ENCODE peak calls at places on chromosomes 11 and 22, in nine cellular contexts. One of them, this sample, is unnamed.

GRCh38 chr22:35641494-35642120 is 6.6 kb upstream of the APOL6 start:
- DNase-seq in OCI-LY7: no peak
- DNase-seq in Caco-2: no peak
- DNase-seq in A673: no peak
- DNase-seq in heart right ventricle: no peak
- DNase-seq in HepG2: no peak
- DNase-seq in lung: no peak
- DNase-seq in tibial nerve: no peak
- DNase-seq in mucosa of descending colon: no peak
- DNase-seq in this sample: no peak

GRCh38 chr11:92424281-92424680 is 199.7 kb downstream of the FAT3 start:
- DNase-seq in tibial nerve: no peak
- DNase-seq in OCI-LY7: no peak
- DNase-seq in Caco-2: no peak
- DNase-seq in heart right ventricle: no peak
- DNase-seq in HepG2: no peak
- DNase-seq in lung: no peak
- DNase-seq in A673: no peak
- DNase-seq in mucosa of descending colon: no peak
- DNase-seq in this sample: no peak

GRCh38 chr11:107009190-107009589 is 9.1 kb downstream of the GUCY1A2 start:
- DNase-seq in Caco-2: no peak
- DNase-seq in mucosa of descending colon: no peak
- DNase-seq in HepG2: no peak
- DNase-seq in heart right ventricle: no peak
- DNase-seq in lung: no peak
- DNase-seq in A673: no peak
- DNase-seq in OCI-LY7: no peak
- DNase-seq in tibial nerve: no peak
- DNase-seq in this sample: no peak

GRCh38 chr22:47592791-47593190 is 830.3 kb downstream of the TBC1D22A start:
- DNase-seq in heart right ventricle: no peak
- DNase-seq in tibial nerve: no peak
- DNase-seq in Caco-2: no peak
- DNase-seq in A673: no peak
- DNase-seq in OCI-LY7: no peak
- DNase-seq in HepG2: no peak
- DNase-seq in mucosa of descending colon: no peak
- DNase-seq in lung: no peak
- DNase-seq in this sample: no peak

GRCh38 chr11:113161671-113162589 is 152.5 kb upstream of the TTC12 start:
- DNase-seq in mucosa of descending colon: no peak
- DNase-seq in lung: no peak
- DNase-seq in Caco-2: no peak
- DNase-seq in A673: no peak
- DNase-seq in heart right ventricle: no peak
- DNase-seq in OCI-LY7: no peak
- DNase-seq in HepG2: no peak
- DNase-seq in tibial nerve: no peak
- DNase-seq in this sample: no peak

GRCh38 chr22:48781391-48781790 is 1046.3 kb downstream of the BRD1 start:
- DNase-seq in HepG2: no peak
- DNase-seq in heart right ventricle: no peak
- DNase-seq in mucosa of descending colon: no peak
- DNase-seq in OCI-LY7: no peak
- DNase-seq in lung: peak; percentile 25
- DNase-seq in Caco-2: no peak
- DNase-seq in A673: no peak
- DNase-seq in tibial nerve: peak; percentile 5
- DNase-seq in this sample: no peak

GRCh38 chr22:28594784-28595324 is 84.8 kb downstream of the TTC28 start:
- DNase-seq in heart right ventricle: no peak
- DNase-seq in lung: no peak
- DNase-seq in Caco-2: peak; percentile 44
- DNase-seq in A673: peak; percentile 86
- DNase-seq in mucosa of descending colon: no peak
- DNase-seq in tibial nerve: no peak
- DNase-seq in HepG2: peak; percentile 54
- DNase-seq in OCI-LY7: peak; percentile 62
- DNase-seq in this sample: no peak

GRCh38 chr22:48661984-48662383 is 1165.7 kb downstream of the BRD1 start:
- DNase-seq in OCI-LY7: no peak
- DNase-seq in HepG2: no peak
- DNase-seq in mucosa of descending colon: no peak
- DNase-seq in tibial nerve: no peak
- DNase-seq in Caco-2: no peak
- DNase-seq in lung: no peak
- DNase-seq in heart right ventricle: peak; percentile 5
- DNase-seq in A673: no peak
- DNase-seq in this sample: no peak

GRCh38 chr11:68471360-68472340 is 11.1 kb downstream of the PPP6R3 start:
- DNase-seq in tibial nerve: no peak
- DNase-seq in heart right ventricle: no peak
- DNase-seq in Caco-2: no peak
- DNase-seq in HepG2: no peak
- DNase-seq in lung: no peak
- DNase-seq in A673: no peak
- DNase-seq in OCI-LY7: no peak
- DNase-seq in mucosa of descending colon: no peak
- DNase-seq in this sample: no peak

GRCh38 chr11:73334244-73335203 is 26.4 kb downstream of the ARHGEF17 start:
- DNase-seq in OCI-LY7: peak; percentile 36
- DNase-seq in tibial nerve: peak; percentile 67
- DNase-seq in HepG2: peak; percentile 45
- DNase-seq in A673: peak; percentile 45
- DNase-seq in lung: peak; percentile 71
- DNase-seq in heart right ventricle: peak; percentile 87
- DNase-seq in mucosa of descending colon: peak; percentile 67
- DNase-seq in Caco-2: peak; percentile 46
- DNase-seq in this sample: no peak
- H3K4me3 ChIP-seq in OCI-LY7: no peak overlapping the region
- H3K4me3 ChIP-seq in tibial nerve: no peak overlapping the region
- H3K4me3 ChIP-seq in HepG2: no peak overlapping the region
- H3K4me3 ChIP-seq in A673: no peak overlapping the region
- H3K4me3 ChIP-seq in lung: no peak overlapping the region
- H3K4me3 ChIP-seq in heart right ventricle: peak overlapping the region; percentile 17
- H3K4me3 ChIP-seq in mucosa of descending colon: no peak overlapping the region
- H3K4me3 ChIP-seq in Caco-2: no peak overlapping the region
- H3K4me3 ChIP-seq in this sample: no peak overlapping the region

DNA sequence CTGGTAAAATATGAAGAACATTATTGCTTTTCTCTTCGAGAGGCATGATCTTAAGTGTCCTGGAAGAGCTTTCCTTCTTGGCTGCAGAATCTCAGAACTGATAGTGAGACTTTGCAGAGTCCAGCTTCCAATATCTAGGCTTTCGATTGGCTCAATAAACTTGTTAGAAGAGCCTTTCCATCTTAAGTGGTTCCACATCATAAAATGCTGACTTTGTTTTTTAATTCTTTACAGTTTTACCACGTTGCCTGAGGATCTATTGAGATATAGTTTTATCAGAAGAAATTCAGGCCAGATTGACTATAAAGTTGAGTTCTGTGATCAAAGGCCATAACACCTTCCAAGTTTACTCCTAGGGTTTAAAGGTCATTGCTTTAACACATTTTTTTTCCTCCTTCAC is 15.6 kb upstream of the DNAJB7 start:
- DNase-seq in A673: peak; percentile 21
- DNase-seq in lung: no peak
- DNase-seq in tibial nerve: no peak
- DNase-seq in Caco-2: no peak
- DNase-seq in HepG2: no peak
- DNase-seq in OCI-LY7: no peak
- DNase-seq in mucosa of descending colon: no peak
- DNase-seq in heart right ventricle: no peak
- DNase-seq in this sample: no peak
- TF ChIP-seq CTCF in A673: no peak
- TF ChIP-seq CTCF in lung: no peak
- TF ChIP-seq CTCF in tibial nerve: no peak
- TF ChIP-seq CTCF in Caco-2: no peak
- TF ChIP-seq CTCF in HepG2: no peak
- TF ChIP-seq CTCF in OCI-LY7: no peak
- TF ChIP-seq CTCF in mucosa of descending colon: no peak
- TF ChIP-seq CTCF in heart right ventricle: no peak
- TF ChIP-seq CTCF in this sample: no peak

GRCh38 chr11:6745465-6746015 is 26.2 kb downstream of the OR2AG2 start:
- DNase-seq in tibial nerve: no peak
- DNase-seq in A673: no peak
- DNase-seq in lung: no peak
- DNase-seq in OCI-LY7: no peak
- DNase-seq in mucosa of descending colon: no peak
- DNase-seq in HepG2: no peak
- DNase-seq in Caco-2: no peak
- DNase-seq in heart right ventricle: no peak
- DNase-seq in this sample: no peak

GRCh38 chr11:6745018-6745417 is 26.8 kb downstream of the OR2AG2 start:
- DNase-seq in mucosa of descending colon: no peak
- DNase-seq in heart right ventricle: no peak
- DNase-seq in HepG2: no peak
- DNase-seq in lung: no peak
- DNase-seq in Caco-2: no peak
- DNase-seq in A673: no peak
- DNase-seq in OCI-LY7: no peak
- DNase-seq in tibial nerve: no peak
- DNase-seq in this sample: no peak

GRCh38 chr11:6747097-6747662 is 24.6 kb downstream of the OR2AG2 start:
- DNase-seq in OCI-LY7: no peak
- DNase-seq in heart right ventricle: no peak
- DNase-seq in tibial nerve: no peak
- DNase-seq in lung: no peak
- DNase-seq in Caco-2: no peak
- DNase-seq in mucosa of descending colon: no peak
- DNase-seq in A673: no peak
- DNase-seq in HepG2: no peak
- DNase-seq in this sample: no peak

GRCh38 chr11:6746626-6747025 is 25.1 kb downstream of the OR2AG2 start:
- DNase-seq in mucosa of descending colon: no peak
- DNase-seq in lung: no peak
- DNase-seq in A673: no peak
- DNase-seq in Caco-2: no peak
- DNase-seq in HepG2: no peak
- DNase-seq in tibial nerve: no peak
- DNase-seq in OCI-LY7: no peak
- DNase-seq in heart right ventricle: no peak
- DNase-seq in this sample: no peak

DNA sequence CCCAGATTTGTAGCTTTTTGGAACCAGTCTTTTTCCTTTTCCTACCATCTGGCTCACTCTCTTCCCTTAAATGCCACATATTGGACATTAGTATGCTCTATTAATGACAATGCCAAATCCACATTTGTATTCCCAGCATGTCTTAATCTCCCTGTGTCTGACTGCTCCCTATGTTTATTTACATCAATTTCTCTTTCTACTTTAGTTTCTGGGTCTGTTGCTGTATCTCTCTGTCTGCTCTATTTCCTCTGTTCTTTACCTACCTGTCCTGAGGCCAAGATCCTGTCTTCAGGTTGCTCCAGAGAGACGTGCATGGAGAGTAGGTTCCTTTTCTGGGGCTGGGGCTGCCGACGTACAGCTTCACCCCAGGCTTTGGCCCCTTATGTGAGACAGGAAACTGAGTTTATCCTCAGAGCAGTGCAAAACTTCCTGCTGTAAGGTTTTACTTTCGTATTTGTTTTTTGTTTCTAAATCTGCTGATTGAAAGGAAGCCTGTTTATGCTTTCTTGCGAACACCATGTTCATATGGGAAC is 25.6 kb downstream of the OR2AG2 start:
- DNase-seq in tibial nerve: no peak
- DNase-seq in A673: no peak
- DNase-seq in lung: no peak
- DNase-seq in heart right ventricle: no peak
- DNase-seq in OCI-LY7: peak; percentile 73
- DNase-seq in mucosa of descending colon: peak; percentile 41
- DNase-seq in HepG2: no peak
- DNase-seq in Caco-2: no peak
- DNase-seq in this sample: no peak
- H3K4me3 ChIP-seq in tibial nerve: no peak overlapping the region
- H3K4me3 ChIP-seq in A673: no peak overlapping the region
- H3K4me3 ChIP-seq in lung: peak overlapping the region; percentile 49
- H3K4me3 ChIP-seq in heart right ventricle: peak overlapping the region; percentile 49
- H3K4me3 ChIP-seq in OCI-LY7: peak overlapping the region; percentile 57
- H3K4me3 ChIP-seq in mucosa of descending colon: no peak overlapping the region
- H3K4me3 ChIP-seq in HepG2: no peak overlapping the region
- H3K4me3 ChIP-seq in Caco-2: no peak overlapping the region
- H3K4me3 ChIP-seq in this sample: no peak overlapping the region

DNA sequence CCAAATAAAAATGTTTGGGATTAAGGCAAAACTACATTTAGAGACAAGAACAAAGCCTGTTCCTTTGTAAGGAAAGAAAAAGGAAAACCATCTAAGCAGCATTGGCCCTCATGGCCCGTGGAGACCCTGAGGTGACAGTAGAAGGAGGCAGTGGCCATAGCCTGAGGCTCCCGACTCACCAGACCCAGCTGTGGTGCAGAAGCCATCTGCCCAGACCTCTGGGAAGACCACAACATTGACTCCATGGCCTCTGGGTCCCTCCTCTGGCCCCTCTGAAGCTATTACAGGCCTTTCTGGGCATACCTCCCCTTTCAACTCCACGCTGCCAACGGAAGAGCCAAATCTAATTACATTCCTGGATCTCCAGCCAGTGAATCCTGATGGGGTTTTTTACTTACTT is 6.4 kb downstream of the PRAME start:
- DNase-seq in mucosa of descending colon: no peak
- DNase-seq in heart right ventricle: no peak
- DNase-seq in lung: no peak
- DNase-seq in Caco-2: peak; percentile 44
- DNase-seq in HepG2: peak; percentile 44
- DNase-seq in tibial nerve: no peak
- DNase-seq in A673: no peak
- DNase-seq in OCI-LY7: peak; percentile 58
- DNase-seq in this sample: no peak
- TF ChIP-seq CTCF in mucosa of descending colon: no peak
- TF ChIP-seq CTCF in heart right ventricle: no peak
- TF ChIP-seq CTCF in lung: no peak
- TF ChIP-seq CTCF in Caco-2: peak; percentile 22
- TF ChIP-seq CTCF in HepG2: peak; percentile 77
- TF ChIP-seq CTCF in tibial nerve: no peak
- TF ChIP-seq CTCF in A673: no peak
- TF ChIP-seq CTCF in OCI-LY7: peak; percentile 56
- TF ChIP-seq CTCF in this sample: no peak